ENCODE peak calls at places on chromosomes 7 and 10, in five cellular contexts. I is thoracic aorta, N is body of pancreas, G is spleen, R is IMR-90. V is an unnamed sample.

GRCh38 chr7:19009241-19009935 is 108.0 kb downstream of the TWIST1 start:
- DNase-seq in I (no peak), N (no peak), G (no peak), R (peak; percentile 71), V (no peak)

GRCh38 chr7:25171071-25171470 is 46.0 kb upstream of the CYCS start:
- DNase-seq in I (no peak), N (no peak), G (no peak), R (no peak), V (no peak)

GRCh38 chr7:139995034-139995915 is 67.5 kb downstream of the PARP12 start:
- DNase-seq in I (no peak), N (peak; percentile 56), G (peak; percentile 50), R (peak; percentile 87), V (no peak)

GRCh38 chr10:19828278-19829049 is 12.2 kb downstream of the PLXDC2 start:
- DNase-seq in I (no peak), N (no peak), G (no peak), R (no peak), V (peak; percentile 27)

GRCh38 chr10:24639124-24639523 is 84.6 kb downstream of the ARHGAP21 start:
- DNase-seq in I (no peak), N (no peak), G (no peak), R (no peak), V (no peak)

GRCh38 chr10:73597346-73597745 is 6.2 kb upstream of the USP54 start:
- DNase-seq in I (no peak), N (no peak), G (no peak), R (peak; percentile 47), V (no peak)

GRCh38 chr10:109966961-109967738 is 40.6 kb upstream of the ADD3 start:
- DNase-seq in I (no peak), N (no peak), G (no peak), R (peak; percentile 88), V (peak; percentile 32)

GRCh38 chr7:131546126-131546525 is 10.3 kb downstream of the PODXL start:
- DNase-seq in I (no peak), N (peak; percentile 69), G (peak; percentile 32), R (no peak), V (peak; percentile 53)

GRCh38 chr10:45373783-45374450 is at the start of gene ALOX5:
- DNase-seq in I (no peak), N (peak; percentile 88), G (peak; percentile 95), R (no peak), V (peak; percentile 94)

GRCh38 chr7:24755541-24756416 is 1.5 kb downstream of the GSDME start:
- DNase-seq in I (no peak), N (no peak), G (no peak), R (peak; percentile 90), V (no peak)

GRCh38 chr10:30413996-30414576 is 19.9 kb upstream of the MAP3K8 start:
- DNase-seq in I (no peak), N (peak; percentile 29), G (no peak), R (peak; percentile 71), V (peak; percentile 32)

GRCh38 chr7:25636871-25637283 is 408.6 kb upstream of the NPVF start:
- DNase-seq in I (no peak), N (no peak), G (no peak), R (no peak), V (no peak)

DNA sequence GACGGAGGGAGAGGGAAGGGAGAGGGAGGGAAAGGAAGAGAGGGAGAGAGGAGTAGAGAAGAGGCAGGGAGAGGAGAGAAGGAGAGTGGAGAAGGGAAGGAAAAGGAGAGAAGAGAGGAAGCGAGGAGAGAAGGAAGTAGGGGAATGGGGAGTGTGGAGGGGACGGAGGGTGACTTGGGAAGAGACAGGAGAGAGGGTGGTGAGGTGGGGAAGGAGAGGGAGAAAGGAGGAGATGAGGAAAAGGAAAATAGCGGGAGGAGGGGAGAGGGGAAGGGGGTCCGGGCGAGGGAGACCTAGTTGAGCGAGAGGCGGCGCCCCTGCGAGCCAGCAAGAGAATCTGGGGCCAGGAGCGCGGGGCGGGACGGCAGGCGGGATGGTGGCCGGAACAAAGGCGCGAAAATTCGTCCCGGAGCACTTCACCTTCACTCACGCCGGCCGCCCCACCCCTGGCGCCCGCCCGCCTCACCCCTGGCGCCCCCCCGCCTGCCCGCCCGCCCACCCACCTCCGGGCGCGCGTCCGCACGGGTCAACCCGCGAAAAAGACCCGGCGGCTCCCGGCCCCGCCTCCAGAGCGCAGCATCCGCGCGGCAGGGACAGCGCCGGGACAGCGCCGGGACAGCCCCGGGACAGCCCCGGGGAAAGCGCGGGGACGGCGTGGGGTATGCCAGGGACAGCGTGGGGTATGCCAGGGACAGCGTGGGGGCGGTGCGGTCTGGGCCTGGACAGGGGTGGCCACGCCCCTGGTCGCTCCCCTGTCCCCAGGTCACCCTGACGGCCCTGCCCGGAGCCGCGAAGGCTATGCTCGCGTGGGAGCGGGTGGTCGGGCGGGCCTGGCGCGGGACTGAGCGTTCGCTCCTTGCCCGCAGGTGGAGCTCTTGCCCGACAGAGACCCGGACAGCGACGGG is 4.2 kb downstream of the VSTM2A start:
- DNase-seq in I (no peak), N (no peak), G (peak; percentile 47), R (no peak), V (peak; percentile 87)
- H3K27me3 ChIP-seq in I (peaks cover 3% of the 10 kb centered on the region), N (peaks cover 21% of the 10 kb centered on the region), G (peaks cover 62% of the 10 kb centered on the region), R (peaks cover 24% of the 10 kb centered on the region), V (peaks cover 46% of the 10 kb centered on the region)

GRCh38 chr10:8047452-8048280 is 6.8 kb upstream of the GATA3 start:
- DNase-seq in I (no peak), N (no peak), G (no peak), R (no peak), V (peak; percentile 82)
- H3K4me3 ChIP-seq in I (no peak overlapping the region), N (no peak overlapping the region), G (no peak overlapping the region), R (no peak overlapping the region), V (no peak overlapping the region)

GRCh38 chr7:4784799-4785198 is 9.4 kb downstream of the AP5Z1 start:
- DNase-seq in I (no peak), N (no peak), G (peak; percentile 75), R (no peak), V (no peak)

GRCh38 chr7:4783292-4783652 is 7.8 kb downstream of the AP5Z1 start:
- DNase-seq in I (no peak), N (no peak), G (peak; percentile 67), R (no peak), V (no peak)

GRCh38 chr7:4785371-4785770 is 9.9 kb downstream of the AP5Z1 start:
- DNase-seq in I (no peak), N (no peak), G (peak; percentile 68), R (no peak), V (no peak)

GRCh38 chr7:4782333-4783291 is 7.2 kb downstream of the AP5Z1 start:
- DNase-seq in I (no peak), N (no peak), G (peak; percentile 70), R (no peak), V (no peak)

DNA sequence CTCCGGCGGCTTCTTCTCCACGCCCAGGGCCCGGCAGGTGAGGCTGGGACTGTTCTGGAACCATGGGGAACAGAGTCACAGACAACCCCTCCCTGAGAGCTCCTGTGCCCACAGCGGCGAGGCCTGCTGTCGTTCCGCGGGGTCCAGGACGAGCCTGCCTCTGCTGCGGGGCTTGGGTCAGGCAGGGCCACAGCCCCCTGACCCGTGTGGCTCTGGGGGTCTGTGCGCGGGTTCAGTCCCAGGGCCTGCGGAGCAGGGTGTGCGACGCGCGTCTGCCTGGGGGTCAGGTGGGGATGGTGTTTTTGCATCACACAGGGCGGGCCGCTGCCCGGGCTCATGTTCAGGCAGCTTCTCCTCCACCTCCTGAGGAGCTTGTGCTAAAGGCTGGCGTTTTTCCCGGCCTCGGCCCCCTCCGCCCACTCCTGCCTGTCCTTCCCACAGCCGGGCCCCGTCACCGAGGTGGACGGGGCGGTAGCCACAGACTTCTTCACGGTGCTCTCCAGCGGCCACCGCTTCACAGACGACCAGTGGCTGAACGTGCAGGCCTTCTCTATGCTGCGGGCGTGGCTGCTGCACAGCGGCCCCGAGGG is 8.4 kb downstream of the AP5Z1 start:
- DNase-seq in I (no peak), N (no peak), G (peak; percentile 71), R (no peak), V (no peak)
- H3K36me3 ChIP-seq in I (peaks cover 72% of the 10 kb centered on the region), N (peaks cover 5% of the 10 kb centered on the region), G (peaks cover 7% of the 10 kb centered on the region), R (peaks cover 75% of the 10 kb centered on the region), V (peaks cover 7% of the 10 kb centered on the region)

GRCh38 chr7:100895701-100895955 is at the start of gene ACHE:
- DNase-seq in I (no peak), N (no peak), G (no peak), R (no peak), V (peak; percentile 88)
- H3K27me3 ChIP-seq in I (peaks cover 8% of the 10 kb centered on the region), N (peaks cover 18% of the 10 kb centered on the region), G (peaks cover 81% of the 10 kb centered on the region), R (peaks cover 36% of the 10 kb centered on the region), V (peaks cover 12% of the 10 kb centered on the region)

GRCh38 chr7:10472115-10472514 is 501.6 kb upstream of the PHF14 start:
- DNase-seq in I (no peak), N (no peak), G (no peak), R (no peak), V (no peak)

GRCh38 chr7:10468908-10469307 is 504.8 kb upstream of the PHF14 start:
- DNase-seq in I (no peak), N (no peak), G (no peak), R (no peak), V (no peak)

GRCh38 chr7:10469476-10469875 is 504.2 kb upstream of the PHF14 start:
- DNase-seq in I (no peak), N (no peak), G (no peak), R (no peak), V (no peak)

GRCh38 chr7:10473569-10473968 is 500.1 kb upstream of the PHF14 start:
- DNase-seq in I (no peak), N (no peak), G (no peak), R (no peak), V (no peak)

DNA sequence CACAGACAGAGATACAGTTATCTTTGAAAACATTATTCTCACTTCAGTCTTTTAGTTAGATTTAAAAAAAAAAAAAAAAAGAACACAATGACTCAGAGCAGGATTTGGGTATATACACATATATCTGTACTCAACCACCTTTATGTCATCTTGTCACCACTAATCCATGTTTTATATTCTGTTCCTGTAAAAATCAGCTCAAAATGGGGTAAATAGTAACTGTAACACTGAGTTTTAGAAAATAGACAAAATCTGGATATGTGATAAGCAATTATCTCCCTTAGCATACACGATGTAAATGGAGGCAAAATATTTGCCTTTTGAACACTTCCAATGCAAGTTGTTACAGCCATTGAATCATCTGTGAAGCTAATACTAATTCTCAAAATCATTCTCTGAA is 502.4 kb upstream of the PHF14 start:
- DNase-seq in I (no peak), N (no peak), G (no peak), R (no peak), V (no peak)
- H3K4me3 ChIP-seq in I (no peak overlapping the region), N (no peak overlapping the region), G (no peak overlapping the region), R (no peak overlapping the region), V (no peak overlapping the region)

GRCh38 chr10:119849944-119850343 is 22.7 kb downstream of the MCMBP start:
- DNase-seq in I (no peak), N (no peak), G (no peak), R (no peak), V (no peak)
- H3K36me3 ChIP-seq in I (peaks cover 44% of the 10 kb centered on the region), N (no peaks in the 10 kb centered on the region), G (no peaks in the 10 kb centered on the region), R (peaks cover 29% of the 10 kb centered on the region), V (peaks cover 27% of the 10 kb centered on the region)